ENCODE peak calls at places on chromosome 16, in eight cellular contexts. One of them, this sample, is unnamed.

GRCh38 chr16:81731636-81732035 is 47.5 kb upstream of the PLCG2 start:
- DNase-seq in K562: no peak
- DNase-seq in esophagus muscularis mucosa: no peak
- DNase-seq in H1: no peak
- DNase-seq in Peyer's patch: no peak
- DNase-seq in tibial nerve: no peak
- DNase-seq in uterus: no peak
- DNase-seq in HCT116: no peak
- DNase-seq in this sample: no peak

GRCh38 chr16:2374644-2375043 is 34.1 kb upstream of the ABCA3 start:
- DNase-seq in esophagus muscularis mucosa: no peak
- DNase-seq in K562: no peak
- DNase-seq in HCT116: no peak
- DNase-seq in H1: no peak
- DNase-seq in Peyer's patch: no peak
- DNase-seq in uterus: no peak
- DNase-seq in tibial nerve: no peak
- DNase-seq in this sample: no peak

GRCh38 chr16:642189-643049 is 791 bp downstream of the MCRIP2 start:
- DNase-seq in esophagus muscularis mucosa: no peak
- DNase-seq in Peyer's patch: peak; percentile 87
- DNase-seq in K562: peak; percentile 75
- DNase-seq in tibial nerve: no peak
- DNase-seq in HCT116: no peak
- DNase-seq in H1: no peak
- DNase-seq in uterus: no peak
- DNase-seq in this sample: no peak

GRCh38 chr16:83856846-83857245 is 42.1 kb upstream of the MLYCD start:
- DNase-seq in K562: no peak
- DNase-seq in HCT116: no peak
- DNase-seq in Peyer's patch: no peak
- DNase-seq in esophagus muscularis mucosa: peak; percentile 53
- DNase-seq in H1: no peak
- DNase-seq in uterus: no peak
- DNase-seq in tibial nerve: no peak
- DNase-seq in this sample: no peak

GRCh38 chr16:12613131-12613991 is 190.3 kb downstream of the CPPED1 start:
- DNase-seq in Peyer's patch: peak; percentile 75
- DNase-seq in esophagus muscularis mucosa: peak; percentile 53
- DNase-seq in H1: peak; percentile 39
- DNase-seq in HCT116: peak; percentile 94
- DNase-seq in tibial nerve: no peak
- DNase-seq in uterus: no peak
- DNase-seq in K562: peak; percentile 87
- DNase-seq in this sample: peak; percentile 20

GRCh38 chr16:59324462-59324861 is 590.3 kb upstream of the GOT2 start:
- DNase-seq in uterus: no peak
- DNase-seq in HCT116: no peak
- DNase-seq in Peyer's patch: no peak
- DNase-seq in esophagus muscularis mucosa: no peak
- DNase-seq in H1: no peak
- DNase-seq in K562: no peak
- DNase-seq in tibial nerve: no peak
- DNase-seq in this sample: no peak

GRCh38 chr16:7509919-7510705 is 177.5 kb downstream of the RBFOX1 start:
- DNase-seq in H1: no peak
- DNase-seq in esophagus muscularis mucosa: no peak
- DNase-seq in uterus: no peak
- DNase-seq in Peyer's patch: no peak
- DNase-seq in HCT116: no peak
- DNase-seq in tibial nerve: no peak
- DNase-seq in K562: no peak
- DNase-seq in this sample: no peak

GRCh38 chr16:13561276-13561675 is 358.7 kb upstream of the ERCC4 start:
- DNase-seq in Peyer's patch: no peak
- DNase-seq in esophagus muscularis mucosa: peak; percentile 57
- DNase-seq in uterus: no peak
- DNase-seq in HCT116: no peak
- DNase-seq in H1: no peak
- DNase-seq in tibial nerve: no peak
- DNase-seq in K562: no peak
- DNase-seq in this sample: no peak

GRCh38 chr16:55494994-55495421 is 13.9 kb upstream of the LPCAT2 start:
- DNase-seq in K562: peak; percentile 47
- DNase-seq in HCT116: no peak
- DNase-seq in uterus: peak; percentile 78
- DNase-seq in H1: no peak
- DNase-seq in esophagus muscularis mucosa: peak; percentile 90
- DNase-seq in tibial nerve: no peak
- DNase-seq in Peyer's patch: no peak
- DNase-seq in this sample: peak; percentile 48

GRCh38 chr16:73771196-73771595 is 525.4 kb upstream of the PSMD7 start:
- DNase-seq in uterus: no peak
- DNase-seq in esophagus muscularis mucosa: no peak
- DNase-seq in H1: no peak
- DNase-seq in HCT116: no peak
- DNase-seq in K562: no peak
- DNase-seq in tibial nerve: no peak
- DNase-seq in Peyer's patch: no peak
- DNase-seq in this sample: no peak

GRCh38 chr16:78593352-78593751 is 493.9 kb downstream of the WWOX start:
- DNase-seq in esophagus muscularis mucosa: no peak
- DNase-seq in HCT116: no peak
- DNase-seq in Peyer's patch: no peak
- DNase-seq in tibial nerve: no peak
- DNase-seq in uterus: no peak
- DNase-seq in K562: no peak
- DNase-seq in H1: no peak
- DNase-seq in this sample: no peak

GRCh38 chr16:71425746-71426068 is 16.1 kb downstream of the TLE7 start:
- DNase-seq in uterus: no peak
- DNase-seq in tibial nerve: no peak
- DNase-seq in H1: no peak
- DNase-seq in esophagus muscularis mucosa: no peak
- DNase-seq in Peyer's patch: no peak
- DNase-seq in HCT116: no peak
- DNase-seq in K562: no peak
- DNase-seq in this sample: no peak

GRCh38 chr16:24553983-24554382 is 14.6 kb downstream of the RBBP6 start:
- DNase-seq in K562: no peak
- DNase-seq in Peyer's patch: no peak
- DNase-seq in H1: no peak
- DNase-seq in uterus: no peak
- DNase-seq in tibial nerve: no peak
- DNase-seq in esophagus muscularis mucosa: no peak
- DNase-seq in HCT116: no peak
- DNase-seq in this sample: no peak

GRCh38 chr16:86566966-86567700 is 504 bp downstream of the FOXC2 start:
- DNase-seq in Peyer's patch: no peak
- DNase-seq in K562: no peak
- DNase-seq in esophagus muscularis mucosa: no peak
- DNase-seq in uterus: no peak
- DNase-seq in H1: no peak
- DNase-seq in HCT116: no peak
- DNase-seq in tibial nerve: no peak
- DNase-seq in this sample: no peak

GRCh38 chr16:50615891-50616290 is 65.2 kb downstream of the SNX20 start:
- DNase-seq in K562: no peak
- DNase-seq in H1: no peak
- DNase-seq in HCT116: no peak
- DNase-seq in tibial nerve: no peak
- DNase-seq in uterus: no peak
- DNase-seq in Peyer's patch: no peak
- DNase-seq in esophagus muscularis mucosa: no peak
- DNase-seq in this sample: no peak

GRCh38 chr16:31377210-31377903 is 15.8 kb upstream of the ITGAD start:
- DNase-seq in uterus: no peak
- DNase-seq in Peyer's patch: no peak
- DNase-seq in HCT116: no peak
- DNase-seq in H1: no peak
- DNase-seq in esophagus muscularis mucosa: no peak
- DNase-seq in tibial nerve: no peak
- DNase-seq in K562: no peak
- DNase-seq in this sample: no peak
- TF ChIP-seq POLR2A in uterus: no peak
- TF ChIP-seq POLR2A in Peyer's patch: no peak
- TF ChIP-seq POLR2A in HCT116: no peak
- TF ChIP-seq POLR2A in H1: no peak
- TF ChIP-seq POLR2A in esophagus muscularis mucosa: no peak
- TF ChIP-seq POLR2A in tibial nerve: no peak
- TF ChIP-seq POLR2A in K562: no peak
- TF ChIP-seq POLR2A in this sample: no peak

DNA sequence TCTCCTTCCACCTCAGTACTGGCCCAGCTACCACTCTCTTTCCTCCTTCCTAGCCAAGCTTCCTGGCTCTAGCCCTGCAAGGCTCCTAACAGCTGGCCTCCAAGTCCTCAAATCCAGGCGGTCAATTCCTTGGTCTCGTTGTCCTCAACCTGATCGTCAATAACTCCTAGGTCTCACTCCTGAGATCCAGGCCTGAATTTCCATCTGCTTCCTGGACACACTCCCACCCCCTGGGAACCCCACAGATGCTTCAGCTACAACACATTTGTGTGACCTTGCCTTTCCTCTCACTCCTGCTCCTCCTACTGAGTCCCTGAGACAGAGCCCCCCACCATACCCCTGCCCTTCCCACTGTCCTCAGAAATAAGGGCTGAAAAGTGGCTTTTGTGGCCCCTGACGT is 2.3 kb downstream of the ENKD1 start:
- DNase-seq in uterus: no peak
- DNase-seq in K562: no peak
- DNase-seq in esophagus muscularis mucosa: no peak
- DNase-seq in HCT116: no peak
- DNase-seq in H1: no peak
- DNase-seq in Peyer's patch: no peak
- DNase-seq in tibial nerve: no peak
- DNase-seq in this sample: no peak
- TF ChIP-seq POLR2A in uterus: no peak
- TF ChIP-seq POLR2A in K562: no peak
- TF ChIP-seq POLR2A in esophagus muscularis mucosa: no peak
- TF ChIP-seq POLR2A in HCT116: no peak
- TF ChIP-seq POLR2A in H1: no peak
- TF ChIP-seq POLR2A in Peyer's patch: no peak
- TF ChIP-seq POLR2A in tibial nerve: no peak
- TF ChIP-seq POLR2A in this sample: no peak

GRCh38 chr16:88974080-88974479 is 2.9 kb downstream of the CBFA2T3 start:
- DNase-seq in H1: no peak
- DNase-seq in HCT116: no peak
- DNase-seq in K562: no peak
- DNase-seq in Peyer's patch: no peak
- DNase-seq in uterus: no peak
- DNase-seq in tibial nerve: no peak
- DNase-seq in esophagus muscularis mucosa: no peak
- DNase-seq in this sample: no peak
- TF ChIP-seq POLR2A in H1: no peak
- TF ChIP-seq POLR2A in HCT116: no peak
- TF ChIP-seq POLR2A in K562: no peak
- TF ChIP-seq POLR2A in Peyer's patch: no peak
- TF ChIP-seq POLR2A in uterus: no peak
- TF ChIP-seq POLR2A in tibial nerve: no peak
- TF ChIP-seq POLR2A in esophagus muscularis mucosa: no peak
- TF ChIP-seq POLR2A in this sample: no peak

GRCh38 chr16:84878770-84879169 is 59.0 kb downstream of the CRISPLD2 start:
- DNase-seq in tibial nerve: no peak
- DNase-seq in K562: no peak
- DNase-seq in H1: no peak
- DNase-seq in uterus: no peak
- DNase-seq in Peyer's patch: no peak
- DNase-seq in esophagus muscularis mucosa: no peak
- DNase-seq in HCT116: no peak
- DNase-seq in this sample: no peak
- TF ChIP-seq POLR2A in tibial nerve: no peak
- TF ChIP-seq POLR2A in K562: no peak
- TF ChIP-seq POLR2A in H1: no peak
- TF ChIP-seq POLR2A in uterus: no peak
- TF ChIP-seq POLR2A in Peyer's patch: no peak
- TF ChIP-seq POLR2A in esophagus muscularis mucosa: no peak
- TF ChIP-seq POLR2A in HCT116: no peak
- TF ChIP-seq POLR2A in this sample: no peak

DNA sequence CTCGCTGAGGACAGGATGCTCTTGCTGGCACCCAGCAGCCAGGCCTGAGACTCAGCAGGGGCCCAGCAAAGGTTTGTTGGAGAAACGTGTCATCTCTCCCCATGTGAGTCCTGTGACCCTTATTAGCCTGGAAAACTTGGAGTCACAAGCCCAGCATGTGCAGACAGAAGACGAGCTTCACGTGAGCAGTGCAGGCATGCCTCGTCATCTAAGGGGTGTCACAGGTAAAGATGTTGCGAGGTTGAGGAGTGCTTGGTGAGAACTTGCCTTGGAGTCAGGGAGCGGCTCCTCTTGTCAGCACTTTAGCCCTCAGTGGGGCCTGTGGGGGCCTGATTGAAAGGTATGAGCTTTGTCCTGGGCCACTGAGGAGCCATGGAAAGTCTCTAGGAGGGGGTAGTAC is 2.1 kb upstream of the CTRL start:
- DNase-seq in HCT116: no peak
- DNase-seq in Peyer's patch: no peak
- DNase-seq in H1: no peak
- DNase-seq in esophagus muscularis mucosa: no peak
- DNase-seq in K562: no peak
- DNase-seq in tibial nerve: no peak
- DNase-seq in uterus: no peak
- DNase-seq in this sample: no peak
- TF ChIP-seq POLR2A in HCT116: no peak
- TF ChIP-seq POLR2A in Peyer's patch: no peak
- TF ChIP-seq POLR2A in H1: no peak
- TF ChIP-seq POLR2A in esophagus muscularis mucosa: no peak
- TF ChIP-seq POLR2A in K562: no peak
- TF ChIP-seq POLR2A in tibial nerve: no peak
- TF ChIP-seq POLR2A in uterus: no peak
- TF ChIP-seq POLR2A in this sample: no peak